ENCODE peak calls at places on chromosomes 3 and 15, in five cellular contexts. Y is esophagus squamous epithelium, V is NCI-H1105 treated with DMSO at 0.1 percent for 48 hours, J is A172, Z is naive B cell. H is an unnamed sample.

GRCh38 chr15:35912196-35912595 is 366.2 kb upstream of the DPH6 start:
- DNase-seq in Y (no peak), Z (no peak), V (no peak), J (no peak), H (no peak)

GRCh38 chr15:45110256-45110820 is 3.6 kb downstream of the DUOX2 start:
- DNase-seq in Y (no peak), J (no peak), Z (no peak), V (no peak), H (no peak)

GRCh38 chr3:142778541-142778940 is 54.7 kb downstream of the TRPC1 start:
- DNase-seq in Z (no peak), V (no peak), J (no peak), Y (no peak), H (no peak)

GRCh38 chr15:86079491-86080266 is at the start of gene AGBL1:
- DNase-seq in Y (no peak), V (no peak), J (no peak), Z (no peak), H (no peak)

GRCh38 chr3:184899953-184900595 is 88.1 kb downstream of the VPS8 start:
- DNase-seq in J (no peak), Z (no peak), V (no peak), Y (no peak), H (no peak)

GRCh38 chr3:126661965-126662364 is 7.0 kb upstream of the TXNRD3 start:
- DNase-seq in Z (no peak), J (no peak), V (no peak), Y (no peak), H (no peak)

GRCh38 chr3:44478055-44478468 is 592 bp upstream of the ZNF445 start:
- DNase-seq in Z (no peak), Y (no peak), J (no peak), V (no peak), H (no peak)

GRCh38 chr3:32421991-32422859 is 30.6 kb downstream of the CMTM7 start:
- DNase-seq in J (peak), Z (no peak), V (peak), Y (peak), H (peak)

GRCh38 chr3:170689218-170689874 is 103.5 kb upstream of the SLC7A14 start:
- DNase-seq in V (peak), J (peak), Y (no peak), Z (no peak), H (peak)

GRCh38 chr15:70095387-70096214 is 2.1 kb downstream of the TLE3 start:
- DNase-seq in Y (no peak), Z (peak), V (peak), J (no peak), H (no peak)

GRCh38 chr3:111519193-111519592 is 22.8 kb upstream of the CD96 start:
- DNase-seq in V (no peak), J (no peak), Z (no peak), Y (no peak), H (no peak)

GRCh38 chr15:42102646-42103235 is 8.4 kb upstream of the PLA2G4D start:
- DNase-seq in V (no peak), Z (no peak), Y (no peak), J (peak), H (peak)

GRCh38 chr15:76954744-76955143 is 23.2 kb downstream of the RCN2 start:
- DNase-seq in J (peak), V (no peak), Z (no peak), Y (no peak), H (peak)

GRCh38 chr3:128783774-128784173 is 57.8 kb downstream of the RAB7A start:
- DNase-seq in Z (no peak), V (no peak), Y (no peak), J (no peak), H (no peak)

GRCh38 chr3:45031531-45031930 is 5.4 kb downstream of the CLEC3B start:
- DNase-seq in Y (no peak), J (no peak), Z (no peak), V (no peak), H (no peak)

GRCh38 chr15:78149805-78150751 is 916 bp downstream of the IDH3A start:
- DNase-seq in Y (no peak), V (peak), J (peak), Z (no peak), H (no peak)

GRCh38 chr3:175266478-175266877 is 407.3 kb downstream of the NAALADL2 start:
- DNase-seq in V (no peak), Z (no peak), Y (no peak), J (peak), H (no peak)

GRCh38 chr3:172279191-172279640 is 169.0 kb downstream of the GHSR start:
- DNase-seq in Y (no peak), J (peak), V (peak), Z (no peak), H (no peak)

GRCh38 chr3:102485701-102486100 is 50.9 kb downstream of the ZPLD1 start:
- DNase-seq in Z (no peak), J (no peak), V (no peak), Y (no peak), H (no peak)

GRCh38 chr3:45922950-45923590 is 20.2 kb upstream of the CXCR6 start:
- DNase-seq in V (no peak), J (no peak), Z (no peak), Y (no peak), H (no peak)

GRCh38 chr15:70265986-70266385 is 168.3 kb upstream of the TLE3 start:
- DNase-seq in J (no peak), Y (no peak), Z (no peak), V (no peak), H (no peak)

GRCh38 chr3:23495507-23495906 is 292.4 kb downstream of the UBE2E2 start:
- DNase-seq in Z (no peak), V (peak), Y (no peak), J (peak), H (peak)

GRCh38 chr3:182370949-182371348 is 422.4 kb upstream of the ATP11B start:
- DNase-seq in Y (no peak), J (peak), Z (no peak), V (no peak), H (no peak)

GRCh38 chr3:58386966-58387365 is 46.7 kb downstream of the PDHB start:
- DNase-seq in Z (no peak), Y (no peak), V (no peak), J (peak), H (no peak)

GRCh38 chr15:41494190-41494921 is 682 bp downstream of the ITPKA start:
- DNase-seq in Z (peak), J (no peak), V (peak), Y (no peak), H (no peak)

GRCh38 chr3:40333416-40333815 is 23.9 kb downstream of the EIF1B start:
- DNase-seq in Z (no peak), J (no peak), V (no peak), Y (no peak), H (no peak)

GRCh38 chr3:132800958-132801357 is 78.7 kb upstream of the NPHP3 start:
- DNase-seq in Z (no peak), J (no peak), Y (no peak), V (no peak), H (no peak)

GRCh38 chr3:169624533-169624972 is 39.0 kb downstream of the MECOM start:
- DNase-seq in V (peak), Y (no peak), J (no peak), Z (no peak), H (no peak)

GRCh38 chr3:16456784-16457415 is 56.6 kb downstream of the RFTN1 start:
- DNase-seq in J (peak), Y (no peak), V (no peak), Z (no peak), H (no peak)

GRCh38 chr3:185420762-185421161 is 57.8 kb downstream of the MAP3K13 start:
- DNase-seq in Y (no peak), V (peak), Z (no peak), J (peak), H (no peak)

GRCh38 chr3:105827959-105828358 is 40.9 kb downstream of the CBLB start:
- DNase-seq in Z (no peak), Y (no peak), V (no peak), J (peak), H (peak)

GRCh38 chr15:71921191-71921590 is 110.8 kb downstream of the NR2E3 start:
- DNase-seq in Y (no peak), V (no peak), J (no peak), Z (no peak), H (no peak)

GRCh38 chr3:188303286-188303799 is 149.4 kb downstream of the LPP start:
- DNase-seq in V (no peak), J (no peak), Y (no peak), Z (no peak), H (no peak)

GRCh38 chr15:65400760-65401606 is 21.8 kb downstream of the IGDCC4 start:
- DNase-seq in J (peak), Y (no peak), V (peak), Z (peak), H (peak)

GRCh38 chr15:81888748-81889479 is 156.9 kb downstream of the MEX3B start:
- DNase-seq in Y (no peak), V (no peak), Z (no peak), J (peak), H (no peak)

GRCh38 chr3:50211930-50212329 is 6.9 kb downstream of the SLC38A3 start:
- DNase-seq in Y (no peak), V (no peak), J (no peak), Z (no peak), H (no peak)